ENCODE peak calls at places on chromosomes 7 and 10, in five cellular contexts. Q is IMR-90, P is neuronal stem cell, Y is H1, O is mesenchymal stem cell. F is an unnamed sample.

GRCh38 chr10:89163265-89163995 is 43.7 kb downstream of the CH25H start:
- DNase-seq in Q (no peak), P (no peak), Y (no peak), O (no peak), F (peak; percentile 18)

GRCh38 chr7:96953676-96954513 is 51.5 kb upstream of the DLX6 start:
- DNase-seq in Q (no peak), P (no peak), Y (no peak), O (no peak), F (peak; percentile 93)

GRCh38 chr7:46933596-46933995 is 648.3 kb downstream of the TNS3 start:
- DNase-seq in Q (no peak), P (no peak), Y (no peak), O (peak; percentile 38), F (no peak)

GRCh38 chr10:101773923-101774588 is 1.9 kb downstream of the FGF8 start:
- DNase-seq in Q (no peak), P (no peak), Y (no peak), O (no peak), F (no peak)

GRCh38 chr7:157043745-157044144 is 33.3 kb upstream of the MNX1 start:
- DNase-seq in Q (peak; percentile 69), P (no peak), Y (no peak), O (no peak), F (no peak)

GRCh38 chr7:83547526-83547925 is 101.4 kb downstream of the SEMA3E start:
- DNase-seq in Q (peak; percentile 39), P (no peak), Y (no peak), O (peak; percentile 13), F (no peak)

GRCh38 chr10:114061148-114061547 is 17.5 kb downstream of the ADRB1 start:
- DNase-seq in Q (no peak), P (no peak), Y (no peak), O (no peak), F (no peak)

GRCh38 chr10:119343001-119343601 is 135.7 kb downstream of the GRK5 start:
- DNase-seq in Q (no peak), P (no peak), Y (no peak), O (no peak), F (no peak)

GRCh38 chr7:101271021-101271420 is 26.1 kb upstream of the FIS1 start:
- DNase-seq in Q (no peak), P (no peak), Y (no peak), O (no peak), F (no peak)

GRCh38 chr7:124263232-124263827 is 230.5 kb upstream of the TMEM229A start:
- DNase-seq in Q (peak; percentile 54), P (no peak), Y (no peak), O (peak; percentile 77), F (peak; percentile 45)

GRCh38 chr7:149771199-149771636 is 2.2 kb downstream of the ZNF467 start:
- DNase-seq in Q (no peak), P (no peak), Y (no peak), O (no peak), F (no peak)

GRCh38 chr10:66941491-66941890 is 15.7 kb downstream of the LRRTM3 start:
- DNase-seq in Q (no peak), P (no peak), Y (no peak), O (no peak), F (no peak)

GRCh38 chr10:77919713-77920108 is 6.8 kb downstream of the DLG5 start:
- DNase-seq in Q (peak; percentile 90), P (no peak), Y (no peak), O (peak; percentile 84), F (peak; percentile 79)

GRCh38 chr10:77922055-77922454 is 4.5 kb downstream of the DLG5 start:
- DNase-seq in Q (no peak), P (no peak), Y (no peak), O (no peak), F (no peak)

GRCh38 chr10:77920495-77920894 is 6.1 kb downstream of the DLG5 start:
- DNase-seq in Q (no peak), P (no peak), Y (no peak), O (no peak), F (no peak)

GRCh38 chr10:77922551-77923179 is 3.9 kb downstream of the DLG5 start:
- DNase-seq in Q (no peak), P (no peak), Y (no peak), O (no peak), F (no peak)

GRCh38 chr10:77921395-77921794 is 5.2 kb downstream of the DLG5 start:
- DNase-seq in Q (no peak), P (no peak), Y (no peak), O (no peak), F (no peak)
- H3K14ac ChIP-seq in Q (no peak overlapping the region), P (no peak overlapping the region), Y (no peak overlapping the region), O (no peak overlapping the region), F (no peak overlapping the region)

GRCh38 chr7:55550838-55551537 is 21.3 kb downstream of the VOPP1 start:
- DNase-seq in Q (no peak), P (no peak), Y (no peak), O (no peak), F (no peak)

GRCh38 chr7:55553087-55553345 is 19.3 kb downstream of the VOPP1 start:
- DNase-seq in Q (no peak), P (no peak), Y (no peak), O (no peak), F (no peak)

GRCh38 chr7:55554055-55554454 is 18.2 kb downstream of the VOPP1 start:
- DNase-seq in Q (no peak), P (no peak), Y (no peak), O (no peak), F (no peak)

GRCh38 chr7:55550010-55550409 is 22.3 kb downstream of the VOPP1 start:
- DNase-seq in Q (no peak), P (no peak), Y (no peak), O (no peak), F (peak; percentile 16)

DNA sequence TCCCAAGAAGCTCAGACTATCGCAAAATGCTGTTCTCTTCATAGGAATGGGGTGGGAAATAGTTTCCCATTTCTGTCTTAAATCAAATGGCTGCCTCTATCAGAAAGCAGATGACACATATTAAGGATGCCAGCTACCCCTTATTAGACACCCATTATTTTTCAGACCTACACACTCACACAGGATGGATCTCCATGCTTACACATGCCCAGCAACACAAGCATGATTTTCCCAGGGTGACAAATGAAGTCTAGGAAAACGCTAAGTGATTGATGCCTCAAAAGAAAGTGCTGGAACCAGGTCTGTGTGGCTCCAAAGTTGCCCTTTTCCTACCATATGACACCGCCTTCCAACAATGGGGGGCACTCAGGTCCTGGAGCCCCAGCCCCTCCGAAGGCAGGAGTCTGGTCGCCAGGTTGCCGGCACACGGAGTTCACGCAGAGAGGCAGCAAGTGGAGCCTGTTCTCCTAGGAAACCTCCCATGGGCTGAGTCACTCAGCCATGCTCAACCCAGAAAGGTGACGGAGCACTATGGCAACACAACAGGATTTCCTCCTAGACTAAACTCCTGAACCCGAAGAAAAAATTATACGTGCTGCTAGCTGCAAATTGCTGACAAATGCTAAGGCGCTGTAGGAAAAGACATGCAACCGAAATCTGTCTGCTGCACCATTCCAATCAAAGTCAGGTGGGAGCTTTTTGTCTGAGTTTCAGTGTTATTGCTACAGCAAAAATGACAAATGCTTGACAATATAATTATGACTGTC is 19.8 kb downstream of the VOPP1 start:
- DNase-seq in Q (peak; percentile 90), P (no peak), Y (no peak), O (peak; percentile 85), F (peak; percentile 56)
- H3K27ac ChIP-seq in Q (no peak overlapping the region), P (no peak overlapping the region), Y (no peak overlapping the region), O (peak overlapping the region; percentile 30), F (no peak overlapping the region)

DNA sequence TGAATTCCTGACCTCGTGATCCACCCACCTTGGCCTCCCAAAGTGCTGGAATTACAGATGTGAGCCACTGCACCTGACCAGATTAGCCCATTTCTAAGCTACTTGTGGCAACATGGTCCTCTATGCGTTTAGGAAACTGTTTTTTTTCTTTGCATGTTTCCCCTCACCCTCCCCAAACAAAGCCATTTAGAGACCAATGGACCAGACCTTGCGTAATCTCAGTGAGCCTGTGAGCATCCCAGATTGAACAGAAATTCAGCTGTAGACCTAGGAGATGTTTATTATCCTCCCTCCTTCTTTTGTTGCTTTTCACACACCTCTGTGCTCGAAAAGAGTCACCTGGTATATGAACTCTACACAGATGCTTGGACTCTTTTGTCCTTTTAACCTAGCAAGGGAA is 28.5 kb upstream of the CAMK1D start:
- DNase-seq in Q (no peak), P (no peak), Y (no peak), O (no peak), F (no peak)
- H3K4me3 ChIP-seq in Q (no peak overlapping the region), P (no peak overlapping the region), Y (no peak overlapping the region), O (no peak overlapping the region), F (no peak overlapping the region)

GRCh38 chr10:80460399-80461207 is 6.5 kb downstream of the TSPAN14 start:
- DNase-seq in Q (peak; percentile 63), P (no peak), Y (no peak), O (no peak), F (peak; percentile 76)
- H3K14ac ChIP-seq in Q (peak overlapping the region; percentile 62), P (no peak overlapping the region), Y (peak overlapping the region; percentile 19), O (peak overlapping the region; percentile 79), F (peak overlapping the region; percentile 35)

GRCh38 chr10:132450825-132451505 is 54.0 kb downstream of the PWWP2B start:
- DNase-seq in Q (no peak), P (no peak), Y (no peak), O (no peak), F (no peak)
- H3K27ac ChIP-seq in Q (no peak overlapping the region), P (no peak overlapping the region), Y (no peak overlapping the region), O (no peak overlapping the region), F (no peak overlapping the region)

GRCh38 chr7:99124236-99124635 is 19.7 kb downstream of the SMURF1 start:
- DNase-seq in Q (no peak), P (no peak), Y (no peak), O (no peak), F (no peak)

GRCh38 chr7:99125505-99125865 is 18.4 kb downstream of the SMURF1 start:
- DNase-seq in Q (no peak), P (no peak), Y (no peak), O (no peak), F (peak; percentile 39)

GRCh38 chr7:99122762-99123161 is 21.1 kb downstream of the SMURF1 start:
- DNase-seq in Q (no peak), P (no peak), Y (no peak), O (no peak), F (no peak)

GRCh38 chr7:99123571-99124033 is 20.3 kb downstream of the SMURF1 start:
- DNase-seq in Q (peak; percentile 57), P (no peak), Y (no peak), O (no peak), F (peak; percentile 96)

DNA sequence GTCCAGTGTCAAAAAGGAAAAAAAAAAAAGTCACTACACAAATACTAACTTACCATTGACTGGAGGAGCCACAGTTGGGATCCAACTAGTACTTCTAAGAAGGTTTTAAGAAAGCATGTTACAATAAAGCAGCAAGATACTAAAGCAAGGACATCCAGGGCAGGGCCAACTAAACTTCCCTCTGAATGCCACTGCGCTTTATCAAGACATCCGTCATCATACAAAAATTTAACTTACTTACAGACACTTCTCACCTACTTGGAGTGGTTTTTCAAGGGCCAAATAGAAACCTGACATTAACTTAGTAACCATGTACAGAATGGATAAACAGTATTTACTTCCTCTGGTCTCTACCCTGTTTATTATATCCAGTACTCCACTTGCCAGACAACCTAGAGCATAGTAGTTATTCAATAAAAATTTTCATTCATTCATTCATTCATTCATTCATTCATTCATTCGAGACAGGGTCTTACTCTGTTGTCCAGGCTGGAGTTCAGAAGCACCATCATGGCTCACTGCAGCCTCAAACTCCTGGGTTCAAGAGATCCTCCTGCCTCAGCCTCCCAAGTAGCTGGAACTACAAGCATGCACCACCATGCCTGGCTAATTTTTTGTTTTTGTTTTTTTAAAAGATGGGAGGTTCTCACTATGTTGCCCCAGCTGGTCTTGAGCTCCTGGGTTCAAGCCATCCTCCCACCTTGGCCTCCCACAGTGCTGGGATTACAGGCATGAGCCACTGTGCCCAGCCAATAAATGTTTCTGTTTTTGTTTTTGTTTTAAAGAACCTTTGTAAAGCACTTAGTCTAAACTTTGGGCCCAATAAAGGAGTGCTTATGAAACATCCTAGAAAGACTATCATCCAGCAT is 19.0 kb downstream of the SMURF1 start:
- DNase-seq in Q (no peak), P (no peak), Y (no peak), O (no peak), F (peak; percentile 87)
- H3K4me3 ChIP-seq in Q (no peak overlapping the region), P (no peak overlapping the region), Y (no peak overlapping the region), O (no peak overlapping the region), F (no peak overlapping the region)